ENCODE peak calls at places on chromosomes 5 and 9, in eight cellular contexts. J is CD4-positive, CD25-positive, alpha-beta regulatory T cell; M is heart left ventricle; C is uterus; X is esophagus squamous epithelium; E is lung; H is stomach; W is colonic mucosa. F is an unnamed sample. For H3K36me3, the result is how much of the 10 kb centered on the place peaks cover.

GRCh38 chr9:20507431-20507830 is 114.9 kb downstream of the MLLT3 start:
- DNase-seq in W (no peak), M (no peak), J (no peak), X (no peak), H (no peak), C (no peak), E (no peak), F (no peak)

GRCh38 chr5:60788863-60789513 is 55.1 kb downstream of the ELOVL7 start:
- DNase-seq in X (no peak), H (no peak), C (no peak), J (no peak), E (no peak), W (no peak), M (no peak), F (no peak)

GRCh38 chr9:93072383-93072795 is 13.9 kb downstream of the SUSD3 start:
- DNase-seq in W (peak), M (no peak), J (no peak), E (no peak), C (peak), X (no peak), H (no peak), F (no peak)

GRCh38 chr5:158126442-158127399 is 267.8 kb upstream of the CLINT1 start:
- DNase-seq in C (no peak), X (no peak), W (no peak), J (no peak), M (no peak), E (no peak), H (no peak), F (no peak)

GRCh38 chr5:160315968-160316367 is 3.6 kb upstream of the CCNJL start:
- DNase-seq in W (peak), M (no peak), E (peak), X (no peak), C (no peak), H (peak), J (no peak), F (no peak)

GRCh38 chr9:36194326-36195000 is 3.7 kb downstream of the CLTA start:
- DNase-seq in W (no peak), C (no peak), E (no peak), M (no peak), J (no peak), H (no peak), X (no peak), F (no peak)

GRCh38 chr9:114130141-114130540 is 25.2 kb upstream of the COL27A1 start:
- DNase-seq in X (no peak), E (no peak), W (no peak), J (no peak), M (no peak), H (no peak), C (no peak), F (no peak)

GRCh38 chr5:134510970-134511795 is 14.3 kb upstream of the JADE2 start:
- DNase-seq in E (no peak), M (no peak), H (no peak), W (no peak), J (no peak), C (no peak), X (no peak), F (no peak)

GRCh38 chr9:94804917-94805544 is 78.5 kb downstream of the AOPEP start:
- DNase-seq in W (no peak), X (no peak), E (no peak), M (no peak), C (no peak), H (no peak), J (no peak), F (no peak)

GRCh38 chr5:179731791-179732411 is 721 bp upstream of the MAML1 start:
- DNase-seq in W (peak), J (no peak), E (peak), X (no peak), H (no peak), M (peak), C (peak), F (no peak)

GRCh38 chr5:157328277-157328912 is 62.5 kb downstream of the CYFIP2 start:
- DNase-seq in C (peak), H (peak), E (peak), J (peak), X (peak), M (peak), W (peak), F (peak)

GRCh38 chr9:109416135-109416706 is 81.9 kb downstream of the PTPN3 start:
- DNase-seq in C (no peak), W (no peak), X (no peak), H (no peak), M (no peak), E (no peak), J (no peak), F (no peak)

GRCh38 chr5:181282874-181283273 is 21.9 kb upstream of the TRIM52 start:
- DNase-seq in W (no peak), X (no peak), C (no peak), M (no peak), J (no peak), E (no peak), H (no peak), F (no peak)

GRCh38 chr9:77194423-77194822 is 17.1 kb downstream of the VPS13A start:
- DNase-seq in E (no peak), X (no peak), H (no peak), M (no peak), C (no peak), J (no peak), W (no peak), F (no peak)

GRCh38 chr9:21789541-21790037 is 12.8 kb upstream of the MTAP start:
- DNase-seq in E (peak), C (peak), W (peak), M (peak), J (peak), H (peak), X (no peak), F (no peak)

GRCh38 chr9:137366891-137367381 is 56.0 kb downstream of the EXD3 start:
- DNase-seq in C (peak), M (peak), W (no peak), J (no peak), H (no peak), E (no peak), X (no peak), F (no peak)

GRCh38 chr5:168404366-168404765 is 81.9 kb upstream of the RARS1 start:
- DNase-seq in H (no peak), C (no peak), M (no peak), E (no peak), J (no peak), W (no peak), X (no peak), F (no peak)

GRCh38 chr5:154756203-154756870 is 1.2 kb downstream of the LARP1 start:
- DNase-seq in C (peak), M (no peak), X (no peak), E (peak), J (peak), H (peak), W (peak), F (no peak)

GRCh38 chr9:12760758-12761157 is 14.1 kb upstream of the LURAP1L start:
- DNase-seq in C (no peak), M (no peak), E (no peak), J (no peak), W (no peak), H (no peak), X (no peak), F (no peak)

GRCh38 chr5:76831108-76831447 is 12.2 kb downstream of the F2RL1 start:
- DNase-seq in J (no peak), W (no peak), H (peak), M (no peak), X (no peak), C (no peak), E (no peak), F (no peak)

GRCh38 chr9:73667749-73668148 is 516.1 kb downstream of the ANXA1 start:
- DNase-seq in H (no peak), E (no peak), W (no peak), M (no peak), J (no peak), C (no peak), X (no peak), F (no peak)

GRCh38 chr5:39437469-39437868 is 12.7 kb upstream of the DAB2 start:
- DNase-seq in W (peak), M (no peak), X (no peak), H (no peak), J (no peak), E (no peak), C (no peak), F (no peak)

GRCh38 chr5:180807654-180808414 is 5.2 kb upstream of the MGAT1 start:
- DNase-seq in C (no peak), M (peak), X (no peak), W (no peak), J (no peak), H (no peak), E (no peak), F (no peak)

GRCh38 chr9:33354651-33355211 is 47.6 kb downstream of the AQP7 start:
- DNase-seq in H (no peak), J (no peak), X (no peak), W (no peak), M (no peak), E (no peak), C (no peak), F (no peak)

GRCh38 chr5:16842916-16843315 is 93.2 kb downstream of the MYO10 start:
- DNase-seq in X (no peak), H (no peak), J (no peak), W (no peak), E (no peak), M (no peak), C (no peak), F (no peak)

GRCh38 chr5:67561145-67561932 is 364.7 kb upstream of the CD180 start:
- DNase-seq in W (no peak), J (no peak), C (no peak), X (no peak), H (no peak), E (no peak), M (no peak), F (no peak)

GRCh38 chr5:134088291-134088690 is 26.2 kb upstream of the TCF7 start:
- DNase-seq in E (no peak), C (no peak), J (no peak), W (no peak), X (no peak), M (no peak), H (no peak), F (no peak)

GRCh38 chr9:118121361-118121760 is 417.2 kb downstream of the TLR4 start:
- DNase-seq in J (no peak), X (no peak), M (no peak), C (no peak), W (no peak), E (no peak), H (no peak), F (no peak)

GRCh38 chr9:93893899-93894690 is 61.1 kb downstream of the BARX1 start:
- DNase-seq in J (no peak), E (no peak), H (peak), W (peak), C (no peak), X (no peak), M (peak), F (no peak)

GRCh38 chr5:172834570-172835245 is 657 bp downstream of the ERGIC1 start:
- DNase-seq in C (no peak), J (peak), H (no peak), W (no peak), E (no peak), M (no peak), X (no peak), F (no peak)

GRCh38 chr5:132491368-132492364 is 1.1 kb upstream of the IRF1 start:
- DNase-seq in X (no peak), M (peak), J (peak), W (peak), C (peak), E (peak), H (peak), F (no peak)

GRCh38 chr9:126842220-126842842 is 18.1 kb upstream of the ZBTB34 start:
- DNase-seq in M (no peak), X (no peak), J (no peak), W (no peak), H (no peak), E (no peak), C (no peak), F (no peak)

GRCh38 chr5:1331861-1332405 is 13.0 kb downstream of the CLPTM1L start:
- DNase-seq in X (no peak), M (no peak), H (no peak), E (no peak), J (no peak), W (no peak), C (no peak), F (no peak)

GRCh38 chr9:136695435-136695895 is 8.2 kb upstream of the AGPAT2 start:
- DNase-seq in W (peak), J (no peak), C (no peak), M (peak), H (peak), X (no peak), E (peak), F (no peak)

GRCh38 chr9:120692901-120693573 is 21.2 kb downstream of the MEGF9 start:
- DNase-seq in C (no peak), E (no peak), W (no peak), H (no peak), X (no peak), J (no peak), M (no peak), F (peak)

GRCh38 chr9:86944974-86945867 is 2.1 kb downstream of the GAS1 start:
- DNase-seq in W (no peak), H (no peak), X (no peak), C (peak), J (no peak), M (no peak), E (peak), F (no peak)

GRCh38 chr9:135440620-135441019 is 39.0 kb upstream of the PPP1R26 start:
- DNase-seq in M (no peak), J (no peak), X (no peak), E (no peak), W (no peak), C (no peak), H (peak), F (no peak)

GRCh38 chr9:131639771-131640437 is 94.6 kb downstream of the PRRT1B start:
- DNase-seq in W (no peak), E (no peak), H (no peak), J (no peak), X (no peak), M (no peak), C (no peak), F (no peak)

GRCh38 chr9:131636593-131636992 is 91.3 kb downstream of the PRRT1B start:
- DNase-seq in H (no peak), X (no peak), M (no peak), C (no peak), J (no peak), E (no peak), W (no peak), F (no peak)

GRCh38 chr9:131633491-131634031 is 88.2 kb downstream of the PRRT1B start:
- DNase-seq in H (no peak), X (no peak), W (no peak), E (no peak), J (no peak), M (no peak), C (no peak), F (no peak)

GRCh38 chr9:131635285-131635684 is 90.0 kb downstream of the PRRT1B start:
- DNase-seq in M (peak), J (peak), W (peak), X (peak), H (peak), C (peak), E (peak), F (no peak)

GRCh38 chr9:131635912-131636311 is 90.6 kb downstream of the PRRT1B start:
- DNase-seq in X (no peak), W (no peak), M (no peak), J (no peak), H (no peak), E (no peak), C (no peak), F (no peak)
- H3K27ac ChIP-seq in X (peak), W (peak), M (peak), J (peak), H (peak), E (peak), C (peak), F (no peak)

GRCh38 chr9:134376386-134377142 is 50.3 kb downstream of the RXRA start:
- DNase-seq in H (no peak), X (no peak), M (peak), C (no peak), J (no peak), W (no peak), E (no peak), F (no peak)
- H3K4me3 ChIP-seq in H (no peak), X (peak), M (no peak), C (peak), J (no peak), W (no peak), E (no peak), F (peak)

DNA sequence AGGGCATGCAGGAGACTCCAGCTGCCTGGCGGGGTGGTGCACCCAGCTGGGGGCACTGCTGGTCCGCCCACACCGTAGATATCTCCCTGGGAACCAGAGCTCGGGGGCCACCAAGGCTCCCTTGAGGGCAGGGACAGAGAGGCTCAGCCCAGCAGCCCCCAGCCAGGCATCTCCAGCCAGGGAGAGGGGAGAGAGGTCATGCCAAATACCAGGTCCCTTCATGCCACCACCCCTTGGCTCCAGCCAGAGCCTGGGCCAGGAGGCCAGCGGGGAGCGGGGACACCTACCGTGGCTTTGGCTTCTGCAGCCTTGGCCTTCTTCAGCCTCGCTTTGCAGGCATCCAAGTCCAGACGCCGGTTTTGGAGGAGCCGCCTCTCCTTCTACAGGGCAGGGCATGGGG is 14.0 kb downstream of the SH3GLB2 start:
- DNase-seq in H (no peak), M (no peak), J (no peak), E (no peak), C (no peak), X (no peak), W (no peak), F (no peak)
- H3K36me3 ChIP-seq in H (half or more), M (half or more), J (under half), E (under half), C (under half), X (under half), W (under half), F (under half)

GRCh38 chr5:14707811-14708210 is 43.3 kb downstream of the OTULIN start:
- DNase-seq in E (no peak), J (no peak), C (no peak), M (no peak), X (no peak), W (no peak), H (no peak), F (no peak)
- H3K27ac ChIP-seq in E (no peak), J (peak), C (peak), M (no peak), X (peak), W (no peak), H (no peak), F (no peak)

F was measured in SK-N-MC.